ENCODE peak calls at places on chromosomes 5 and 9, in five cellular contexts. One of them, this sample, is unnamed.
A peak's percentile ranks its signal among the peaks of the same experiment; 100 is the strongest.

GRCh38 chr9:119951090-119951489 is 581.9 kb upstream of the BRINP1 start:
- DNase-seq in ovary: no peak
- DNase-seq in hepatocyte: no peak
- DNase-seq in fibroblast of villous mesenchyme: peak; percentile 17
- DNase-seq in spleen: no peak
- DNase-seq in this sample: peak; percentile 3

GRCh38 chr5:149581931-149582768 is 852 bp downstream of the ARHGEF37 start:
- DNase-seq in ovary: peak; percentile 50
- DNase-seq in hepatocyte: no peak
- DNase-seq in fibroblast of villous mesenchyme: no peak
- DNase-seq in spleen: no peak
- DNase-seq in this sample: no peak

GRCh38 chr5:91256142-91256524 is 127.0 kb downstream of the ARRDC3 start:
- DNase-seq in ovary: no peak
- DNase-seq in hepatocyte: no peak
- DNase-seq in fibroblast of villous mesenchyme: no peak
- DNase-seq in spleen: no peak
- DNase-seq in this sample: no peak

GRCh38 chr9:111263116-111263515 is 66.9 kb downstream of the OR2K2 start:
- DNase-seq in ovary: no peak
- DNase-seq in hepatocyte: no peak
- DNase-seq in fibroblast of villous mesenchyme: no peak
- DNase-seq in spleen: no peak
- DNase-seq in this sample: no peak

GRCh38 chr5:145856285-145856818 is 16.5 kb downstream of the GRXCR2 start:
- DNase-seq in ovary: peak; percentile 65
- DNase-seq in hepatocyte: peak; percentile 73
- DNase-seq in fibroblast of villous mesenchyme: peak; percentile 74
- DNase-seq in spleen: peak; percentile 71
- DNase-seq in this sample: peak; percentile 52

GRCh38 chr9:134158753-134159392 is 5.5 kb downstream of the RNU6ATAC start:
- DNase-seq in ovary: no peak
- DNase-seq in hepatocyte: no peak
- DNase-seq in fibroblast of villous mesenchyme: no peak
- DNase-seq in spleen: peak; percentile 72
- DNase-seq in this sample: no peak

GRCh38 chr5:191036-191948 is at the start of gene LRRC14B:
- DNase-seq in ovary: no peak
- DNase-seq in hepatocyte: no peak
- DNase-seq in fibroblast of villous mesenchyme: no peak
- DNase-seq in spleen: peak; percentile 84
- DNase-seq in this sample: no peak

GRCh38 chr5:119527346-119527745 is 75.0 kb downstream of the HSD17B4 start:
- DNase-seq in ovary: no peak
- DNase-seq in hepatocyte: no peak
- DNase-seq in fibroblast of villous mesenchyme: no peak
- DNase-seq in spleen: no peak
- DNase-seq in this sample: peak; percentile 14

GRCh38 chr5:176447538-176447981 is 625 bp upstream of the FAF2 start:
- DNase-seq in ovary: no peak
- DNase-seq in hepatocyte: no peak
- DNase-seq in fibroblast of villous mesenchyme: no peak
- DNase-seq in spleen: peak; percentile 93
- DNase-seq in this sample: no peak

GRCh38 chr9:93464395-93464794 is 11.0 kb upstream of the FAM120AOS start:
- DNase-seq in ovary: no peak
- DNase-seq in hepatocyte: no peak
- DNase-seq in fibroblast of villous mesenchyme: no peak
- DNase-seq in spleen: no peak
- DNase-seq in this sample: no peak

GRCh38 chr9:31745886-31746285 is 638.6 kb upstream of the ACO1 start:
- DNase-seq in ovary: no peak
- DNase-seq in hepatocyte: no peak
- DNase-seq in fibroblast of villous mesenchyme: no peak
- DNase-seq in spleen: no peak
- DNase-seq in this sample: no peak

GRCh38 chr5:42953061-42953460 is 87.1 kb downstream of the ANXA2R start:
- DNase-seq in ovary: no peak
- DNase-seq in hepatocyte: no peak
- DNase-seq in fibroblast of villous mesenchyme: no peak
- DNase-seq in spleen: no peak
- DNase-seq in this sample: peak; percentile 52

GRCh38 chr5:78574157-78574673 is 74.4 kb downstream of the LHFPL2 start:
- DNase-seq in ovary: no peak
- DNase-seq in hepatocyte: no peak
- DNase-seq in fibroblast of villous mesenchyme: no peak
- DNase-seq in spleen: no peak
- DNase-seq in this sample: peak; percentile 54

GRCh38 chr5:170541146-170541769 is 37.4 kb downstream of the KCNIP1 start:
- DNase-seq in ovary: no peak
- DNase-seq in hepatocyte: no peak
- DNase-seq in fibroblast of villous mesenchyme: no peak
- DNase-seq in spleen: no peak
- DNase-seq in this sample: no peak
- TF ChIP-seq CTCF in ovary: no peak
- TF ChIP-seq CTCF in hepatocyte: no peak
- TF ChIP-seq CTCF in fibroblast of villous mesenchyme: no peak
- TF ChIP-seq CTCF in spleen: no peak
- TF ChIP-seq CTCF in this sample: no peak

GRCh38 chr5:150777685-150778084 is 872 bp upstream of the SMIM3 start:
- DNase-seq in ovary: no peak
- DNase-seq in hepatocyte: no peak
- DNase-seq in fibroblast of villous mesenchyme: no peak
- DNase-seq in spleen: no peak
- DNase-seq in this sample: no peak
- H3K4me3 ChIP-seq in ovary: peak overlapping the region; percentile 83
- H3K4me3 ChIP-seq in hepatocyte: no peak overlapping the region
- H3K4me3 ChIP-seq in fibroblast of villous mesenchyme: peak overlapping the region; percentile 95
- H3K4me3 ChIP-seq in spleen: no peak overlapping the region
- H3K4me3 ChIP-seq in this sample: peak overlapping the region; percentile 80

GRCh38 chr5:75484605-75485004 is 26.8 kb downstream of the CERT1 start:
- DNase-seq in ovary: no peak
- DNase-seq in hepatocyte: no peak
- DNase-seq in fibroblast of villous mesenchyme: no peak
- DNase-seq in spleen: no peak
- DNase-seq in this sample: no peak

GRCh38 chr5:75481024-75481423 is 30.4 kb downstream of the CERT1 start:
- DNase-seq in ovary: no peak
- DNase-seq in hepatocyte: no peak
- DNase-seq in fibroblast of villous mesenchyme: no peak
- DNase-seq in spleen: no peak
- DNase-seq in this sample: no peak

GRCh38 chr5:75482482-75482881 is 28.9 kb downstream of the CERT1 start:
- DNase-seq in ovary: no peak
- DNase-seq in hepatocyte: no peak
- DNase-seq in fibroblast of villous mesenchyme: no peak
- DNase-seq in spleen: no peak
- DNase-seq in this sample: no peak
- TF ChIP-seq CTCF in ovary: no peak
- TF ChIP-seq CTCF in hepatocyte: no peak
- TF ChIP-seq CTCF in fibroblast of villous mesenchyme: no peak
- TF ChIP-seq CTCF in spleen: no peak
- TF ChIP-seq CTCF in this sample: no peak

GRCh38 chr5:173243215-173243614 is 8.2 kb upstream of the NKX2-5 start:
- DNase-seq in ovary: no peak
- DNase-seq in hepatocyte: no peak
- DNase-seq in fibroblast of villous mesenchyme: no peak
- DNase-seq in spleen: no peak
- DNase-seq in this sample: no peak
- H3K4me3 ChIP-seq in ovary: no peak overlapping the region
- H3K4me3 ChIP-seq in hepatocyte: no peak overlapping the region
- H3K4me3 ChIP-seq in fibroblast of villous mesenchyme: no peak overlapping the region
- H3K4me3 ChIP-seq in spleen: no peak overlapping the region
- H3K4me3 ChIP-seq in this sample: no peak overlapping the region

GRCh38 chr9:27714388-27714787 is 141.1 kb upstream of the C9orf72 start:
- DNase-seq in ovary: no peak
- DNase-seq in hepatocyte: no peak
- DNase-seq in fibroblast of villous mesenchyme: no peak
- DNase-seq in spleen: no peak
- DNase-seq in this sample: no peak
- TF ChIP-seq CTCF in ovary: no peak
- TF ChIP-seq CTCF in hepatocyte: no peak
- TF ChIP-seq CTCF in fibroblast of villous mesenchyme: no peak
- TF ChIP-seq CTCF in spleen: no peak
- TF ChIP-seq CTCF in this sample: no peak

DNA sequence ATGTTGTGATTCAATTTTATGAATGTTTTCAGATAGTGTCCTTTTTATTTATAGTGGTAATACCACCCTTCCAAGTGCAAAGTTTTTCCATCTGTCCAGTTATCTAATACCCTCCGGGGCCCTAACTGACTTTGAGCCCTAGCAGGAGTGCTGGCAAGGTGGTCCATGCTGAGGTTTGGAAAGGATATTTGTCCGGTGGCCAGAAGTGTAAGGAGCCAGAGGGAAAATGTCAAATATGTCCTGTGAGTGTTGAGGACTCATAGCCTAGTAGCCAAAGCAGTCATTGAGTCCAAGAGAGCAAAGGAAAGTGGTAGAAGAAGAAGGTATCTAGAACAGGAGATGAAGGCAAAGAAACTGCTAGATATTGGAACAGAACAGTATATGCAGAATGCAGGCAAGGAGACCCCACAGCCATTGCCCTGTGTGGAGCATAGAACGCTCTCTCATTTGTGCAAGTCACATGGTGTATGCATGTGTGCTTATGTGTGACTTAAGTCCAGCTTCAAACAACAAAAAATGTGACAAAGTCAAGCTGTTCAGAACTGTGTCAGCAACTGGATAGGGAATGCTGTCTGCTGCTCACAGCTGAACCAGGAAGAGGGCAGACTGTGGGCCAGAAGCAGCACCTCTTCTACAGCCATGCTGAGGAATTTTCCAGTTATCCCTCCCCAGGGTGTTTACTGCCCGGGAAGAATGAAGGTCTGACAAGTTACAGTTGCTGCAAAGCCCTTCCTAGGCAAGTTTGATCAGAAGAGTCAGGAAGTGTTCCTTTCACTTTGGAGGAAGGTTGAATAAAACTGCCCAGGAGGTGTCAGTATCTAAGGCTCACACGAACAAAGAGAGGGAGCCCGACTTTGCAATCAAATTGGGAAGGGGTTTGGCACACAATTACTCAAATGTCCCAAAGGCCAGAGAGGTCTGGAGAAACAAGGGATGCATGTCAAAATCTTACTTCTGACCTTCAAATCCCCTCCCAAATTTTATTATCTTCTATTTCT is 463.3 kb upstream of the DMAC1 start:
- DNase-seq in ovary: peak; percentile 39
- DNase-seq in hepatocyte: peak; percentile 11
- DNase-seq in fibroblast of villous mesenchyme: no peak
- DNase-seq in spleen: no peak
- DNase-seq in this sample: no peak
- H3K4me3 ChIP-seq in ovary: no peak overlapping the region
- H3K4me3 ChIP-seq in hepatocyte: no peak overlapping the region
- H3K4me3 ChIP-seq in fibroblast of villous mesenchyme: no peak overlapping the region
- H3K4me3 ChIP-seq in spleen: no peak overlapping the region
- H3K4me3 ChIP-seq in this sample: no peak overlapping the region

GRCh38 chr5:101590384-101590783 is 687.3 kb upstream of the ST8SIA4 start:
- DNase-seq in ovary: no peak
- DNase-seq in hepatocyte: no peak
- DNase-seq in fibroblast of villous mesenchyme: no peak
- DNase-seq in spleen: no peak
- DNase-seq in this sample: no peak
- TF ChIP-seq CTCF in ovary: no peak
- TF ChIP-seq CTCF in hepatocyte: peak; percentile 22
- TF ChIP-seq CTCF in fibroblast of villous mesenchyme: no peak
- TF ChIP-seq CTCF in spleen: no peak
- TF ChIP-seq CTCF in this sample: peak; percentile 30

GRCh38 chr9:132163457-132163875 is 1.6 kb downstream of the NTNG2 start:
- DNase-seq in ovary: no peak
- DNase-seq in hepatocyte: peak; percentile 44
- DNase-seq in fibroblast of villous mesenchyme: peak; percentile 38
- DNase-seq in spleen: peak; percentile 78
- DNase-seq in this sample: peak; percentile 72
- H3K4me3 ChIP-seq in ovary: peak overlapping the region; percentile 24
- H3K4me3 ChIP-seq in hepatocyte: no peak overlapping the region
- H3K4me3 ChIP-seq in fibroblast of villous mesenchyme: no peak overlapping the region
- H3K4me3 ChIP-seq in spleen: peak overlapping the region; percentile 40
- H3K4me3 ChIP-seq in this sample: peak overlapping the region; percentile 58

DNA sequence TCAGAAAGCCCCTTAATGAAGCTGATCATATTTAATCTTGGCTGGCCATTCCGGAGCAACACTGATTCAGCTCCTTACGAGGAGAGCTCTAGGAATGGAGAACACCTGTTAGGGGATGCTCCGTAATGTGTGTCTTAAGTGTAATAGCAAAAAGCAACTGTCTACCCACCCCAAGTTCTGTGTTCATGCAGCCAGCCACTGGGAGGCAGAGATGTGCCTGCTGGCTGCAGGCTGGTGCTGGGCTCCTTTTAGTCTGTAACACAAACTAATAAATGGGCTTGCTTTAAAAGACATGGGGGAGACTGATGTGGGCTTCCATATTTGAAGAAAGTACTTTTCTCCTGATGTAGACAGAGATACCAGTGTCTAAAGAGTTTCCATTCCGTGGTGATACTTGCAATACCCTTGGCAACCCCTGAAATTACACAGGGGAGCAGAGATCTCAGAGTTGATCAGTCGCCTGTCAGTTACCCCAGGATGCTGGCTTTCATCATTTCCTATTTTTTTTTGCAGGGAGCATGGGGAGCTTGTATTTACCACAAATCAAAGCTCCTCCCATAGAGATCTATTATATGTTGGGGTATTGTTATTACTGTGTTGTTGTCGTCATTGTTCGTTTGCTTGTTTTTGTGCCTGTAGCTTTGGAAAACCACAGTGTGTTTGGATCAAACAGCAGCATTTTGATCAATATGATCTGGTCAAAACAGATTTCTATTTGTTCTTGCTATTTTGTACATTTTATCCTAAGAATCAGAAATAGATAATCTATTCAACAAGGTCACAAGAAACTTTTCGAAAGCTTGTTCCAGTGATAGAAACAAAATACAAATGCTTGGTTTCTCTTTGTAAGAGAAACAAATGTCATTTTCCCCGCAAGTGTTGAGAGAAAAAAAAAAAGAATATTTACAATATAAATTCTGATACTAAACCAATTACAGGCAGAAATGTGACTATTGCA is 65.8 kb downstream of the MTX3 start:
- DNase-seq in ovary: no peak
- DNase-seq in hepatocyte: no peak
- DNase-seq in fibroblast of villous mesenchyme: peak; percentile 26
- DNase-seq in spleen: no peak
- DNase-seq in this sample: peak; percentile 44
- TF ChIP-seq CTCF in ovary: no peak
- TF ChIP-seq CTCF in hepatocyte: peak; percentile 14
- TF ChIP-seq CTCF in fibroblast of villous mesenchyme: peak; percentile 51
- TF ChIP-seq CTCF in spleen: no peak
- TF ChIP-seq CTCF in this sample: peak; percentile 43

This sample was measured in foreskin fibroblast.